ENCODE peak calls at places on chromosomes 11 and 22, in six cellular contexts. D, K, C, U, I and V are unnamed samples.

GRCh38 chr11:66063900-66064299 is 6.2 kb upstream of the PACS1 start:
- ATAC-seq in D (no peak), K (no peak), C (no peak), U (no peak), I (no peak), V (no peak)

GRCh38 chr11:118068945-118069612 is 7.8 kb upstream of the TMPRSS4 start:
- ATAC-seq in D (no peak), K (no peak), C (no peak), U (no peak), I (no peak), V (no peak)

GRCh38 chr11:6604081-6604626 is 580 bp downstream of the ILK start:
- ATAC-seq in D (peak), K (peak), C (peak), U (peak), I (peak), V (peak)

GRCh38 chr11:102256251-102256650 is 61.0 kb upstream of the BIRC3 start:
- ATAC-seq in D (no peak), K (no peak), C (peak), U (no peak), I (no peak), V (no peak)

GRCh38 chr11:12161137-12161536 is 50.7 kb downstream of the MICAL2 start:
- ATAC-seq in D (no peak), K (no peak), C (no peak), U (no peak), I (no peak), V (peak)

GRCh38 chr11:69598147-69598546 is 42.8 kb upstream of the CCND1 start:
- ATAC-seq in D (no peak), K (no peak), C (no peak), U (no peak), I (no peak), V (no peak)

GRCh38 chr22:46561435-46561905 is 24.1 kb upstream of the CELSR1 start:
- ATAC-seq in D (no peak), K (peak), C (peak), U (no peak), I (peak), V (no peak)

GRCh38 chr22:49812838-49813237 is 14.8 kb downstream of the BRD1 start:
- ATAC-seq in D (peak), K (peak), C (no peak), U (peak), I (no peak), V (no peak)

GRCh38 chr22:19473578-19473977 is 5.4 kb downstream of the UFD1 start:
- ATAC-seq in D (peak), K (peak), C (peak), U (no peak), I (peak), V (no peak)

GRCh38 chr22:20015971-20016733 is 471 bp downstream of the ARVCF start:
- ATAC-seq in D (no peak), K (peak), C (no peak), U (peak), I (peak), V (no peak)

GRCh38 chr22:36003972-36004674 is 24.5 kb downstream of the RBFOX2 start:
- ATAC-seq in D (no peak), K (no peak), C (no peak), U (no peak), I (no peak), V (no peak)

GRCh38 chr22:38455063-38455529 is at the start of gene KCNJ4:
- ATAC-seq in D (no peak), K (no peak), C (no peak), U (no peak), I (no peak), V (no peak)

GRCh38 chr22:40015346-40015976 is 20.7 kb downstream of the FAM83F start:
- ATAC-seq in D (no peak), K (no peak), C (no peak), U (no peak), I (no peak), V (no peak)

GRCh38 chr11:123608945-123609344 is 45.5 kb downstream of the SCN3B start:
- ATAC-seq in D (no peak), K (no peak), C (no peak), U (no peak), I (no peak), V (no peak)

GRCh38 chr11:126339073-126339865 is 16.2 kb upstream of the ST3GAL4 start:
- ATAC-seq in D (peak), K (no peak), C (no peak), U (no peak), I (no peak), V (no peak)

GRCh38 chr22:27990879-27991278 is 71.8 kb upstream of the PITPNB start:
- ATAC-seq in D (peak), K (peak), C (peak), U (peak), I (peak), V (peak)

GRCh38 chr11:46435679-46436078 is 44.1 kb upstream of the CHRM4 start:
- ATAC-seq in D (no peak), K (no peak), C (no peak), U (no peak), I (no peak), V (no peak)

GRCh38 chr11:64854534-64855502 is 10.4 kb upstream of the CDC42BPG start:
- ATAC-seq in D (peak), K (peak), C (no peak), U (peak), I (peak), V (peak)

GRCh38 chr11:59857444-59858434 is 8.5 kb downstream of the TCN1 start:
- ATAC-seq in D (peak), K (no peak), C (no peak), U (no peak), I (peak), V (no peak)

GRCh38 chr11:78061088-78061920 is 2.4 kb upstream of the THRSP start:
- ATAC-seq in D (peak), K (peak), C (no peak), U (no peak), I (peak), V (no peak)

GRCh38 chr11:70669871-70670683 is 271.7 kb downstream of the CTTN start:
- ATAC-seq in D (no peak), K (no peak), C (no peak), U (no peak), I (no peak), V (no peak)

GRCh38 chr11:2383823-2384722 is 7.0 kb downstream of the CD81 start:
- ATAC-seq in D (no peak), K (no peak), C (peak), U (no peak), I (peak), V (no peak)

GRCh38 chr11:114846040-114846791 is 167.9 kb downstream of the NXPE2 start:
- ATAC-seq in D (no peak), K (no peak), C (no peak), U (peak), I (peak), V (no peak)

GRCh38 chr11:79167510-79168188 is 273.2 kb downstream of the TENM4 start:
- ATAC-seq in D (no peak), K (no peak), C (no peak), U (no peak), I (no peak), V (no peak)

GRCh38 chr11:24900524-24900923 is 403.7 kb downstream of the LUZP2 start:
- ATAC-seq in D (no peak), K (no peak), C (peak), U (no peak), I (no peak), V (no peak)

GRCh38 chr11:1792461-1792860 is 28.7 kb upstream of the CTSD start:
- ATAC-seq in D (no peak), K (no peak), C (no peak), U (no peak), I (no peak), V (no peak)

GRCh38 chr11:12930850-12931249 is 78.3 kb upstream of the RASSF10 start:
- ATAC-seq in D (no peak), K (peak), C (no peak), U (no peak), I (no peak), V (no peak)

GRCh38 chr11:7587712-7588111 is 73.9 kb downstream of the PPFIBP2 start:
- ATAC-seq in D (no peak), K (no peak), C (no peak), U (no peak), I (no peak), V (no peak)

GRCh38 chr22:31652911-31653684 is 8.9 kb downstream of the PISD start:
- ATAC-seq in D (peak), K (no peak), C (peak), U (no peak), I (no peak), V (no peak)

GRCh38 chr11:21285104-21285503 is 615.7 kb downstream of the NELL1 start:
- ATAC-seq in D (no peak), K (no peak), C (no peak), U (no peak), I (no peak), V (no peak)

GRCh38 chr11:114176321-114176720 is 116.8 kb downstream of the ZBTB16 start:
- ATAC-seq in D (no peak), K (no peak), C (no peak), U (no peak), I (no peak), V (no peak)

GRCh38 chr22:23023294-23023693 is 47.0 kb upstream of the GNAZ start:
- ATAC-seq in D (no peak), K (no peak), C (no peak), U (no peak), I (no peak), V (no peak)

GRCh38 chr11:59173964-59174663 is 2.2 kb downstream of the DTX4 start:
- ATAC-seq in D (no peak), K (peak), C (peak), U (peak), I (no peak), V (peak)

GRCh38 chr11:70298243-70298915 is 27.9 kb downstream of the PPFIA1 start:
- ATAC-seq in D (no peak), K (no peak), C (no peak), U (no peak), I (no peak), V (no peak)

GRCh38 chr11:702731-703461 is 3.1 kb upstream of the EPS8L2 start:
- ATAC-seq in D (no peak), K (no peak), C (no peak), U (peak), I (no peak), V (no peak)

GRCh38 chr11:35681181-35681767 is 18.7 kb downstream of the TRIM44 start:
- ATAC-seq in D (no peak), K (no peak), C (peak), U (no peak), I (no peak), V (no peak)

GRCh38 chr11:84212467-84213390 is 926.6 kb upstream of the CCDC90B start:
- ATAC-seq in D (no peak), K (peak), C (no peak), U (no peak), I (no peak), V (no peak)

GRCh38 chr22:23621082-23621780 is 10.9 kb downstream of the DRICH1 start:
- ATAC-seq in D (no peak), K (no peak), C (peak), U (no peak), I (no peak), V (no peak)

GRCh38 chr22:26981520-26981919 is 324.1 kb downstream of the MIAT start:
- ATAC-seq in D (no peak), K (no peak), C (no peak), U (no peak), I (no peak), V (peak)
- TF ChIP-seq EP300 in D (no peak), K (no peak), C (no peak), U (no peak), I (no peak), V (no peak)

GRCh38 chr11:134071306-134071705 is 2.4 kb downstream of the JAM3 start:
- ATAC-seq in D (no peak), K (no peak), C (no peak), U (no peak), I (no peak), V (no peak)

GRCh38 chr11:134069426-134069921 is 602 bp downstream of the JAM3 start:
- ATAC-seq in D (no peak), K (peak), C (peak), U (peak), I (no peak), V (peak)

GRCh38 chr11:134069996-134070845 is 1.3 kb downstream of the JAM3 start:
- ATAC-seq in D (no peak), K (no peak), C (no peak), U (no peak), I (no peak), V (no peak)

GRCh38 chr11:134067486-134067885 is 1.4 kb upstream of the JAM3 start:
- ATAC-seq in D (no peak), K (no peak), C (no peak), U (no peak), I (no peak), V (no peak)

GRCh38 chr11:134068829-134069425 is at the start of gene JAM3:
- ATAC-seq in D (peak), K (peak), C (peak), U (peak), I (peak), V (peak)
- TF ChIP-seq EP300 in D (no peak), K (no peak), C (no peak), U (no peak), I (no peak), V (no peak)

GRCh38 chr11:10657308-10658271 is 36.0 kb downstream of the IRAG1 start:
- ATAC-seq in D (no peak), K (no peak), C (peak), U (peak), I (peak), V (no peak)
- TF ChIP-seq EP300 in D (no peak), K (no peak), C (no peak), U (no peak), I (peak), V (no peak)

GRCh38 chr11:8709002-8709672 is 26.5 kb downstream of the RPL27A start:
- ATAC-seq in D (no peak), K (no peak), C (peak), U (peak), I (no peak), V (peak)
- TF ChIP-seq EP300 in D (no peak), K (no peak), C (no peak), U (no peak), I (no peak), V (peak)